ENCODE peak calls at places on chromosomes 11 and 22, in seven cellular contexts. R is cardiac fibroblast, L is GM13977, M is gastrocnemius medialis, A is Panc1, J is fibroblast of mammary gland, T is PC-3. K is an unnamed sample.

GRCh38 chr22:24391836-24392217 is 35.6 kb upstream of the ADORA2A start:
- DNase-seq in L (no peak), M (no peak), J (peak; percentile 53), R (peak; percentile 70), T (peak; percentile 7), A (no peak), K (no peak)

GRCh38 chr11:1193326-1194230 is 29.3 kb upstream of the MUC5B start:
- DNase-seq in A (no peak), T (no peak), M (no peak), L (no peak), J (no peak), R (no peak), K (peak; percentile 10)

GRCh38 chr11:2562181-2562581 is 117.4 kb downstream of the KCNQ1 start:
- DNase-seq in J (no peak), A (no peak), R (no peak), M (no peak), T (no peak), L (no peak), K (no peak)

GRCh38 chr11:115616941-115617340 is 112.7 kb upstream of the CADM1 start:
- DNase-seq in J (peak; percentile 59), R (peak; percentile 21), T (no peak), M (no peak), L (no peak), A (no peak), K (no peak)

GRCh38 chr11:73729594-73730206 is 31.2 kb downstream of the RAB6A start:
- DNase-seq in R (no peak), L (no peak), M (no peak), A (no peak), J (no peak), T (peak; percentile 45), K (no peak)

GRCh38 chr11:80872116-80872728 is 1431.4 kb upstream of the TENM4 start:
- DNase-seq in T (no peak), L (no peak), M (no peak), R (no peak), J (no peak), A (no peak), K (no peak)

GRCh38 chr11:62708423-62709261 is 1.2 kb downstream of the GNG3 start:
- DNase-seq in M (no peak), R (no peak), T (no peak), J (no peak), L (no peak), A (no peak), K (no peak)

GRCh38 chr11:46826310-46827044 is 19.6 kb downstream of the CKAP5 start:
- DNase-seq in M (peak; percentile 77), R (peak; percentile 80), A (no peak), L (peak; percentile 73), T (peak; percentile 65), J (peak; percentile 68), K (peak; percentile 75)

GRCh38 chr22:46780453-46780852 is 18.0 kb downstream of the TBC1D22A start:
- DNase-seq in M (no peak), T (no peak), A (no peak), J (no peak), R (no peak), L (no peak), K (no peak)

GRCh38 chr11:60972182-60973030 is 926 bp downstream of the CD6 start:
- DNase-seq in L (no peak), M (no peak), A (no peak), J (no peak), T (no peak), R (no peak), K (no peak)

GRCh38 chr11:57248780-57249383 is 11.8 kb upstream of the APLNR start:
- DNase-seq in L (no peak), M (no peak), T (peak; percentile 69), R (peak; percentile 81), A (peak; percentile 33), J (peak; percentile 73), K (peak; percentile 50)

GRCh38 chr11:27282806-27283205 is 80.2 kb downstream of the CCDC34 start:
- DNase-seq in L (no peak), T (no peak), M (no peak), J (no peak), A (no peak), R (peak; percentile 43), K (no peak)

GRCh38 chr11:122413677-122414076 is 241.8 kb upstream of the UBASH3B start:
- DNase-seq in T (no peak), R (no peak), M (no peak), L (no peak), J (no peak), A (no peak), K (no peak)

GRCh38 chr11:69157156-69157821 is 1.6 kb downstream of the SMIM38 start:
- DNase-seq in A (no peak), T (no peak), M (no peak), R (peak; percentile 59), J (peak; percentile 17), L (peak; percentile 84), K (peak; percentile 78)

GRCh38 chr11:42066113-42066512 is 606.7 kb upstream of the LRRC4C start:
- DNase-seq in L (no peak), R (peak; percentile 26), T (peak; percentile 39), J (peak; percentile 37), A (no peak), M (no peak), K (no peak)

GRCh38 chr22:48494968-48495750 is 1332.5 kb downstream of the BRD1 start:
- DNase-seq in T (no peak), M (no peak), L (no peak), R (no peak), A (no peak), J (no peak), K (no peak)

GRCh38 chr11:65013130-65013691 is 749 bp upstream of the ARL2 start:
- DNase-seq in M (peak; percentile 74), L (peak; percentile 96), R (peak; percentile 91), A (no peak), T (peak; percentile 92), J (peak; percentile 82), K (peak; percentile 95)
- TF ChIP-seq CTCF in M (no peak), L (peak; percentile 90), R (peak; percentile 78), A (no peak), T (peak; percentile 80), J (peak; percentile 72), K (peak; percentile 77)

GRCh38 chr22:45548441-45548840 is 45.8 kb downstream of the FBLN1 start:
- DNase-seq in R (no peak), L (no peak), M (no peak), A (no peak), J (no peak), T (no peak), K (no peak)

GRCh38 chr22:45549739-45550138 is 47.1 kb downstream of the FBLN1 start:
- DNase-seq in A (no peak), L (no peak), R (no peak), T (peak; percentile 29), M (no peak), J (peak; percentile 50), K (no peak)

GRCh38 chr22:45550416-45550815 is 47.7 kb downstream of the FBLN1 start:
- DNase-seq in M (no peak), A (no peak), T (no peak), L (no peak), R (no peak), J (no peak), K (no peak)

GRCh38 chr22:45550891-45551290 is 48.2 kb downstream of the FBLN1 start:
- DNase-seq in L (no peak), A (no peak), T (no peak), J (no peak), M (no peak), R (no peak), K (no peak)

GRCh38 chr22:45548991-45549736 is 46.5 kb downstream of the FBLN1 start:
- DNase-seq in L (no peak), T (peak; percentile 72), R (peak; percentile 91), J (peak; percentile 98), A (no peak), M (peak; percentile 42), K (no peak)
- TF ChIP-seq CTCF in L (peak; percentile 22), T (peak; percentile 57), R (peak; percentile 8), J (peak; percentile 63), A (no peak), M (no peak), K (no peak)

GRCh38 chr11:64100345-64100744 is 64.6 kb downstream of the FLRT1 start:
- DNase-seq in M (no peak), A (no peak), J (no peak), T (no peak), L (peak; percentile 82), R (no peak), K (peak; percentile 72)
- TF ChIP-seq CTCF in M (no peak), A (no peak), J (no peak), T (peak; percentile 16), L (peak; percentile 57), R (no peak), K (peak; percentile 31)

GRCh38 chr11:102615077-102615893 is 9.8 kb downstream of the MMP20 start:
- DNase-seq in T (peak; percentile 24), M (no peak), A (no peak), J (no peak), L (no peak), R (no peak), K (no peak)

GRCh38 chr11:102613455-102613854 is 11.7 kb downstream of the MMP20 start:
- DNase-seq in R (no peak), T (no peak), M (no peak), J (no peak), A (no peak), L (no peak), K (no peak)

GRCh38 chr11:102615894-102616432 is 9.2 kb downstream of the MMP20 start:
- DNase-seq in M (no peak), J (no peak), A (no peak), L (no peak), R (no peak), T (no peak), K (no peak)

GRCh38 chr11:102617491-102618026 is 7.6 kb downstream of the MMP20 start:
- DNase-seq in T (no peak), L (no peak), J (no peak), R (no peak), M (no peak), A (no peak), K (no peak)

GRCh38 chr11:102614485-102614884 is 10.6 kb downstream of the MMP20 start:
- DNase-seq in M (no peak), J (no peak), L (no peak), T (peak; percentile 35), R (no peak), A (no peak), K (no peak)
- TF ChIP-seq CTCF in M (no peak), J (no peak), L (peak; percentile 45), T (peak; percentile 53), R (no peak), A (peak; percentile 64), K (no peak)

DNA sequence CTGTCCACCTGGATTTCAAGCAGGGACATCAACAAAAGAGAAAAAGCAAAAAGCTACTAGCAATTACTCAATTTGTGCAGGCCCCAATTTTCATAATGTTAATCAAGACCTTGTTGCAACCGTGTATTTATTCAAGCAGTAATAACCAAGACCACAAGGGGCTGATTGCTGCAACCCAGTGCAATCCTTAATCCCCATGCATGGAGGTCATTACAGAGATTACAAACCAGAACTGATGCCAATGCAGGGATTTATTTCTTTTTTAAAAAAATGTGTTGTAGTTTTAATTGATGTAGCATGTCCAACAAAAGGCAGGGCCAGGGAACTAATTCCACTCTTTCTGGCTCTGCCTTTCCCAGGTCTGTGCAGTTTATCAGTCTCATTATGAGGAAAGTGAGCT is 18.4 kb downstream of the TECTA start:
- DNase-seq in T (peak; percentile 39), A (no peak), R (no peak), M (no peak), J (no peak), L (no peak), K (no peak)
- TF ChIP-seq CTCF in T (peak; percentile 56), A (peak; percentile 21), R (no peak), M (no peak), J (no peak), L (no peak), K (no peak)